ENCODE peak calls at places on chromosomes 11 and 22, in seven cellular contexts. U is uterus, E is heart left ventricle, A is sigmoid colon, I is body of pancreas, V is H1, Q is transverse colon. B is an unnamed sample.

GRCh38 chr11:45227836-45228235 is 58.3 kb downstream of the SYT13 start:
- DNase-seq in V (no peak), E (no peak), Q (no peak), A (peak; percentile 41), I (no peak), U (no peak), B (no peak)

GRCh38 chr11:104024572-104024971 is 11.9 kb upstream of the DDI1 start:
- DNase-seq in E (no peak), U (no peak), Q (no peak), I (no peak), A (no peak), V (no peak), B (no peak)

GRCh38 chr11:47443028-47443700 is 5.8 kb downstream of the RAPSN start:
- DNase-seq in U (no peak), A (no peak), V (no peak), I (no peak), E (no peak), Q (no peak), B (peak; percentile 12)

GRCh38 chr11:70900540-70900939 is 351.8 kb downstream of the SHANK2 start:
- DNase-seq in I (no peak), V (no peak), E (no peak), U (no peak), A (no peak), Q (no peak), B (no peak)

GRCh38 chr11:83004855-83005556 is 66.7 kb downstream of the RAB30 start:
- DNase-seq in A (no peak), V (no peak), U (no peak), E (no peak), I (no peak), Q (no peak), B (no peak)

GRCh38 chr11:118366287-118366686 is 6.9 kb downstream of the UBE4A start:
- DNase-seq in A (no peak), U (no peak), I (peak; percentile 35), V (no peak), E (no peak), Q (no peak), B (no peak)

GRCh38 chr11:110130642-110131238 is 37.5 kb downstream of the ZC3H12C start:
- DNase-seq in E (peak; percentile 31), V (peak; percentile 0), U (no peak), A (no peak), Q (peak; percentile 14), I (no peak), B (no peak)

GRCh38 chr22:44097263-44098020 is 73.3 kb downstream of the PARVB start:
- DNase-seq in U (no peak), E (peak; percentile 22), V (no peak), A (peak; percentile 60), Q (no peak), I (no peak), B (no peak)

GRCh38 chr11:61173456-61173855 is 12.2 kb upstream of the VPS37C start:
- DNase-seq in E (no peak), A (peak; percentile 19), U (no peak), V (no peak), I (peak; percentile 29), Q (no peak), B (no peak)

GRCh38 chr11:2445948-2446551 is 1.2 kb downstream of the KCNQ1 start:
- DNase-seq in V (no peak), E (peak; percentile 40), U (no peak), A (no peak), I (peak; percentile 85), Q (peak; percentile 58), B (peak; percentile 85)

GRCh38 chr11:27460571-27460970 is 12.0 kb downstream of the LGR4 start:
- DNase-seq in Q (no peak), V (no peak), U (no peak), A (no peak), E (no peak), I (peak; percentile 36), B (no peak)
- H3K4me1 ChIP-seq in Q (peaks cover 7% of the 10 kb centered on the region), V (peaks cover 13% of the 10 kb centered on the region), U (no peaks in the 10 kb centered on the region), A (peaks cover 33% of the 10 kb centered on the region), E (no peaks in the 10 kb centered on the region), I (peaks cover 96% of the 10 kb centered on the region), B (peaks cover 19% of the 10 kb centered on the region)

DNA sequence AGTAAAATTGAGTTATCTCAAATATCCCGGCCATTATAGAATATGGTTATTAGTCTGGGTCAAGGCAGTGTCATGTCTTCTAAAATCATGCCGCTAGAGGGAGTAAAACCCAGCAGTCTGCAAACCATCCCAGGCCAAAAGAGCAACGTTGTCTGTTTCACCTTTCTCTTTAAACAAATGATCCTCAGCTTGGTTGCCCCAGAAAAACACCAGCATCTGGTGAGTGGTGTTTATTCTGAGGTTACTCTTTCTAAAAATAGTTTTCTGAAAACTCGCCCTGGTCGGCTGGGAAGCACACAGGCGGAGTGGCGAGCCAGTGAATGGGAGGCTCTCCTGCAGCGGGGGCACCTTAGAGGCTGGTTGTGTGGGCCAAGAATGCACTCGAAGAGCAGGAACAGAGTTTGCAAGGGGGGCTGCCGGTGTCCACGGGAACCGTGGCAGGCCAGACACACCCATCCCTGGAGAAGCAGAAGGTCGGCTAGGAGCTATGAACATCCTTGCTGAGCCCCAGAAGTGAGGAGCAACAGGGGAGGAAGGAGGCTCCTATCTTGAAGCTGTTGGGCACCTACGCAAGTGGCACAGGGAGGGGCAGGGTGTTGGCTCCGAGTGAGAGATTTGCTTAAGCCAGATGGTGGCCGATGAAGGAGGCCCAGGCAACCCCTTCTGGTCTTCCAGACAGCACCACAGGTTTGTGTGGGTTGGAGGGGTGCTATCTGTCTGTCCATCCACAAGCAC is 297.1 kb downstream of the ETS1 start:
- DNase-seq in I (peak; percentile 61), V (no peak), A (peak; percentile 78), Q (peak; percentile 86), E (peak; percentile 55), U (peak; percentile 67), B (peak; percentile 83)
- TF ChIP-seq POLR2A in I (no peak), V (no peak), A (no peak), Q (peak; percentile 50), E (no peak), U (no peak), B (no peak)

DNA sequence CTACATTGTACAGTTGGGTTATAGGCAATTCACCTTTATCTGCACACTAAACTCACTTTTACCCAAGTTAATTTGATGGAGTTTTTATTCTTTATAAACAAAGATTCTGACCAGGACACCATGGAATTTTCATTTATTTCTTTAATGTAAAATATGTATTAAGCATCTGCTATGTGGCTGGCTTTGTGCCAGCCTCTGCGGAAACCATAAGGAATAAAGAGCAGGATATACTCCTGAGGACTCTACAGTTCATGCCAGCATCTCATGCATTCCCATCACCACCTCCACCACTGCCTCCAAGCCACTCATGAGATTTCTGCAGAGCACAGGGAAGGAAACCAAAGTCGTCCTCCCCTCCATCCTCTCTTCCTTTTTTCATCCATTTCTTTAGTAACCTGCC is 100.0 kb upstream of the DBX1 start:
- DNase-seq in U (no peak), V (no peak), A (no peak), E (no peak), Q (no peak), I (no peak), B (no peak)
- H3K27me3 ChIP-seq in U (no peaks in the 10 kb centered on the region), V (no peaks in the 10 kb centered on the region), A (no peaks in the 10 kb centered on the region), E (peaks cover 4% of the 10 kb centered on the region), Q (no peaks in the 10 kb centered on the region), I (no peaks in the 10 kb centered on the region), B (no peaks in the 10 kb centered on the region)

GRCh38 chr22:31998784-31999435 is 44.2 kb upstream of the SLC5A1 start:
- DNase-seq in E (no peak), A (no peak), I (no peak), Q (no peak), V (no peak), U (no peak), B (no peak)

GRCh38 chr22:31995046-31995445 is 48.0 kb upstream of the SLC5A1 start:
- DNase-seq in A (no peak), E (no peak), U (no peak), I (no peak), Q (no peak), V (no peak), B (no peak)

GRCh38 chr22:32000171-32000570 is 42.9 kb upstream of the SLC5A1 start:
- DNase-seq in V (no peak), U (no peak), E (no peak), Q (no peak), A (no peak), I (no peak), B (no peak)

DNA sequence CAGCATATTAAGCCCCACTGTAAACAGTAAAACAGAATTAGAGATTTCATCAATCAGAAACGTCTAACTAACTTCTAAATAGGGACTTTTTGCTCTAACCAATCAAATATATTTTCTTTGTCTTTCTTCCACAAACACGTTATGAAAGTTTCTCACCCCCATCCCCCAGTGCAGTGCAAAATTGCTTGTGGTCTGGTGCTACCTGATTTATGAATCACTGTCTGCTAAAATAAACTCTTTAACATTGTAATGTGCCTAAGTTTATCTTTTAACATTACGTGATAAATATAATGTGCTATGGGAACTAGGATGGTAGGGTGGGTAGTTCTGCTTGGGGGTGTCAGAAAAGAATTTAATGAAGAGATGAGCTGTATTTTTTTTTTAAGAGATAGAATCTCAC is 47.3 kb upstream of the SLC5A1 start:
- DNase-seq in I (no peak), Q (no peak), E (no peak), A (no peak), U (no peak), V (no peak), B (no peak)
- H3K4me1 ChIP-seq in I (peaks cover 3% of the 10 kb centered on the region), Q (no peaks in the 10 kb centered on the region), E (no peaks in the 10 kb centered on the region), A (no peaks in the 10 kb centered on the region), U (no peaks in the 10 kb centered on the region), V (no peaks in the 10 kb centered on the region), B (no peaks in the 10 kb centered on the region)

GRCh38 chr11:128471138-128471661 is 116.2 kb downstream of the ETS1 start:
- DNase-seq in U (no peak), Q (peak; percentile 52), I (peak; percentile 46), V (no peak), E (no peak), A (no peak), B (peak; percentile 77)
- TF ChIP-seq POLR2A in U (no peak), Q (peak; percentile 22), I (no peak), V (no peak), E (no peak), A (no peak), B (no peak)

GRCh38 chr11:64533501-64533900 is 57.5 kb upstream of the SLC22A12 start:
- DNase-seq in I (no peak), A (no peak), E (no peak), V (no peak), Q (no peak), U (no peak), B (no peak)

GRCh38 chr11:64531906-64532312 is 59.1 kb upstream of the SLC22A12 start:
- DNase-seq in I (no peak), A (no peak), V (no peak), U (no peak), Q (no peak), E (no peak), B (no peak)

GRCh38 chr11:64529559-64530520 is 61.2 kb upstream of the SLC22A12 start:
- DNase-seq in Q (no peak), V (no peak), U (no peak), E (no peak), I (no peak), A (no peak), B (no peak)

GRCh38 chr11:64534391-64534801 is 56.6 kb upstream of the SLC22A12 start:
- DNase-seq in U (no peak), I (no peak), Q (no peak), A (no peak), E (no peak), V (no peak), B (no peak)

DNA sequence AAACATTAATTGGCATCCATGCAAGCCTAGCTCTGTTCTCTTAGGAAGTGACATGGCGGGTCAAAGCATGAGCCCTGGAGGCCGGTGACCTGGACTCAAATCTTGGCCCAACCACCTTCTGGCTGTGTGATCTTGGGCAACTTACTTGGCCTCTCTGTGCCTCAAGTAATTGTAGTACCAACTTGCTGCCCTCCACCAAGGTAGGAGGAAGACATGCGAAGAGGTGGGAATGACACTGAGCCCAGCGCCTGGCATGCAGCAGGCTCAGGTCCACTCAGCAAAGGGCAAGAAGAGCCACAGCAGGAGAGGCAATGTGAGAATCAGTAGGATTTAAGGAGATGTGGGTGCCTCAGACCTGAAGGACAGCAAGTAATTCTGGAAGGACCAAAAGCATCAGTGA is 59.6 kb upstream of the SLC22A12 start:
- DNase-seq in Q (no peak), A (no peak), V (no peak), E (no peak), I (no peak), U (no peak), B (no peak)
- H3K27me3 ChIP-seq in Q (peaks cover 42% of the 10 kb centered on the region), A (peaks cover 5% of the 10 kb centered on the region), V (peaks cover 7% of the 10 kb centered on the region), E (peaks cover 5% of the 10 kb centered on the region), I (no peaks in the 10 kb centered on the region), U (no peaks in the 10 kb centered on the region), B (no peaks in the 10 kb centered on the region)

B was measured in thyroid gland.